ENCODE peak calls at places on chromosomes 12 and 14, in five cellular contexts. X is neuronal stem cell, L is trophoblast cell, V is H1, W is mesenchymal stem cell. F is an unnamed sample.

GRCh38 chr14:100072783-100073346 is 7.6 kb downstream of the EVL start:
- DNase-seq in W (no peak), L (peak; percentile 57), X (no peak), V (no peak), F (no peak)

GRCh38 chr14:43595373-43595772 is 911.7 kb downstream of the FSCB start:
- DNase-seq in W (no peak), V (no peak), X (no peak), L (no peak), F (no peak)

GRCh38 chr12:27616356-27617150 is 79.7 kb upstream of the REP15 start:
- DNase-seq in L (no peak), X (no peak), V (no peak), W (no peak), F (no peak)

GRCh38 chr12:38555620-38556596 is 239.3 kb downstream of the ALG10B start:
- DNase-seq in X (no peak), L (no peak), V (no peak), W (no peak), F (no peak)

GRCh38 chr14:58898655-58899316 is 261.0 kb downstream of the DACT1 start:
- DNase-seq in X (no peak), L (peak; percentile 82), W (peak; percentile 93), V (no peak), F (no peak)

GRCh38 chr14:24115451-24116110 is 832 bp upstream of the NRL start:
- DNase-seq in L (no peak), W (no peak), V (no peak), X (no peak), F (no peak)

GRCh38 chr12:92472198-92472597 is 230.6 kb upstream of the PLEKHG7 start:
- DNase-seq in W (peak; percentile 70), X (no peak), V (no peak), L (no peak), F (no peak)

GRCh38 chr14:24127673-24128072 is 2.8 kb upstream of the FITM1 start:
- DNase-seq in W (no peak), L (no peak), V (no peak), X (no peak), F (no peak)

GRCh38 chr12:100858658-100859057 is 64.1 kb downstream of the ANO4 start:
- DNase-seq in W (peak; percentile 8), X (no peak), V (no peak), L (peak; percentile 29), F (no peak)

GRCh38 chr12:82375201-82375600 is 16.9 kb downstream of the METTL25 start:
- DNase-seq in L (no peak), V (no peak), X (no peak), W (no peak), F (no peak)

GRCh38 chr12:34394211-34395055 is 372.1 kb downstream of the ALG10 start:
- DNase-seq in X (no peak), W (no peak), V (no peak), L (no peak), F (peak; percentile 7)

GRCh38 chr14:27050195-27050594 is 452.4 kb upstream of the NOVA1 start:
- DNase-seq in X (no peak), W (no peak), V (no peak), L (no peak), F (no peak)

GRCh38 chr14:67532998-67533753 is at the start of gene PLEKHH1:
- DNase-seq in L (peak; percentile 46), X (peak; percentile 61), V (peak; percentile 63), W (peak; percentile 74), F (peak; percentile 83)

GRCh38 chr12:68474467-68475204 is 136.1 kb upstream of the RAP1B start:
- DNase-seq in L (no peak), W (no peak), X (no peak), V (no peak), F (no peak)

GRCh38 chr12:29519585-29520182 is 22.2 kb upstream of the OVCH1 start:
- DNase-seq in L (peak; percentile 26), V (no peak), X (peak; percentile 11), W (peak; percentile 65), F (no peak)

GRCh38 chr14:23494223-23494622 is 24.7 kb downstream of the NGDN start:
- DNase-seq in V (no peak), W (no peak), X (peak; percentile 75), L (no peak), F (peak; percentile 75)

GRCh38 chr12:12449533-12450025 is 92.7 kb downstream of the BORCS5 start:
- DNase-seq in W (peak; percentile 77), L (peak; percentile 48), X (no peak), V (no peak), F (no peak)

GRCh38 chr12:34033628-34034296 is 11.5 kb downstream of the ALG10 start:
- DNase-seq in V (no peak), W (peak; percentile 40), X (no peak), L (no peak), F (no peak)

GRCh38 chr12:11269607-11270006 is at the start of gene PRB3:
- DNase-seq in W (no peak), V (no peak), X (no peak), L (no peak), F (no peak)

GRCh38 chr14:42378274-42378673 is 771.6 kb downstream of the LRFN5 start:
- DNase-seq in W (no peak), X (no peak), L (no peak), V (no peak), F (peak; percentile 35)

GRCh38 chr14:105486974-105487448 is 325 bp downstream of the CRIP1 start:
- DNase-seq in X (no peak), L (no peak), V (no peak), W (no peak), F (no peak)

GRCh38 chr14:73786632-73786941 is 65.0 kb upstream of the PTGR2 start:
- DNase-seq in V (no peak), X (no peak), L (no peak), W (peak; percentile 60), F (peak; percentile 58)

GRCh38 chr14:68589447-68590232 is 203.2 kb downstream of the ZFP36L1 start:
- DNase-seq in X (no peak), W (peak; percentile 97), L (peak; percentile 82), V (no peak), F (no peak)

GRCh38 chr14:81209187-81209836 is 11.4 kb downstream of the GTF2A1 start:
- DNase-seq in V (no peak), L (no peak), W (no peak), X (no peak), F (no peak)

GRCh38 chr12:115166698-115167315 is 482.8 kb upstream of the TBX3 start:
- DNase-seq in X (no peak), W (peak; percentile 48), L (no peak), V (no peak), F (no peak)

GRCh38 chr12:51827925-51828818 is 20.3 kb downstream of the FIGNL2 start:
- DNase-seq in V (no peak), W (no peak), L (no peak), X (no peak), F (no peak)

GRCh38 chr12:123379391-123379790 is 4.5 kb upstream of the KMT5A start:
- DNase-seq in L (no peak), V (no peak), X (no peak), W (no peak), F (no peak)

GRCh38 chr12:72995616-72996015 is 723.4 kb downstream of the TRHDE start:
- DNase-seq in X (no peak), V (no peak), W (no peak), L (no peak), F (no peak)

GRCh38 chr12:94230357-94230905 is 82.1 kb downstream of the PLXNC1 start:
- DNase-seq in W (peak; percentile 49), L (no peak), V (no peak), X (no peak), F (no peak)

GRCh38 chr12:47892819-47893218 is 12.0 kb downstream of the VDR start:
- DNase-seq in V (no peak), X (no peak), L (no peak), W (peak; percentile 21), F (no peak)

GRCh38 chr14:35851823-35852222 is 25.7 kb downstream of the BRMS1L start:
- DNase-seq in L (no peak), X (no peak), V (no peak), W (no peak), F (no peak)

GRCh38 chr12:8697476-8698131 is at the start of gene RIMKLB:
- DNase-seq in L (peak; percentile 68), W (peak; percentile 81), X (peak; percentile 85), V (no peak), F (peak; percentile 86)

GRCh38 chr12:8699714-8700113 is 1.9 kb downstream of the RIMKLB start:
- DNase-seq in V (no peak), L (no peak), W (no peak), X (no peak), F (no peak)

GRCh38 chr12:8698132-8698829 is 490 bp downstream of the RIMKLB start:
- DNase-seq in L (peak; percentile 27), W (peak; percentile 81), V (no peak), X (peak; percentile 71), F (peak; percentile 78)

GRCh38 chr12:8697120-8697475 is 693 bp upstream of the RIMKLB start:
- DNase-seq in X (no peak), W (peak; percentile 57), L (peak; percentile 50), V (no peak), F (peak; percentile 50)

DNA sequence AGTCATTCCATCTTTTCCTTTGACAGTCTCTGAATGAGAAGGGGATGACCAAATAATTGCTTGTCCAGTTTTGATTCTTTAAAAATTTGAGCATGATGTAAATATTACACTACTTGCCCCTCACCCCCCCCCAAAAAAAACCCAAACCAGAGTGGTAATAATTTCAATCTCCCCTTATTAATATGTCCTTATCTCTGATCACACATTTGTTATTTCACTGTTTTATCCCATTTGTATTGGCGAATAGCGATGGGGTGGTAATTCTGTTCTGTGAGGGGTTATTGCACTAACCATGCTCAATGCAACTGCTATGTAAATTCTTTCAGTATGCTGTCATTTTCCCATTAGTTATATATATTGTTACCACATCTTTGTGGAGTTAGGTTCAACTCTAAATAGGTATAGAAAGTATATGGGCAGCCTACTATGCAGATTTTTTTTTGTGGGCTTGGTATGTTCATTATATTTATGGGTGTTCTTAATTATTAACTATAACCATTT is 1.1 kb downstream of the RIMKLB start:
- DNase-seq in W (peak; percentile 60), L (no peak), V (no peak), X (no peak), F (no peak)
- H2BK12ac ChIP-seq in W (no peak overlapping the region), L (no peak overlapping the region), V (no peak overlapping the region), X (no peak overlapping the region), F (no peak overlapping the region)

GRCh38 chr14:70809238-70810214 is at the start of gene MAP3K9:
- DNase-seq in V (peak; percentile 98), W (peak; percentile 60), X (peak; percentile 97), L (peak; percentile 98), F (peak; percentile 100)
- H2BK12ac ChIP-seq in V (no peak within 1 kb of the TSS), W (no peak within 1 kb of the TSS), X (no peak within 1 kb of the TSS), L (peak within 1 kb of the TSS; percentile 5), F (no peak within 1 kb of the TSS)

DNA sequence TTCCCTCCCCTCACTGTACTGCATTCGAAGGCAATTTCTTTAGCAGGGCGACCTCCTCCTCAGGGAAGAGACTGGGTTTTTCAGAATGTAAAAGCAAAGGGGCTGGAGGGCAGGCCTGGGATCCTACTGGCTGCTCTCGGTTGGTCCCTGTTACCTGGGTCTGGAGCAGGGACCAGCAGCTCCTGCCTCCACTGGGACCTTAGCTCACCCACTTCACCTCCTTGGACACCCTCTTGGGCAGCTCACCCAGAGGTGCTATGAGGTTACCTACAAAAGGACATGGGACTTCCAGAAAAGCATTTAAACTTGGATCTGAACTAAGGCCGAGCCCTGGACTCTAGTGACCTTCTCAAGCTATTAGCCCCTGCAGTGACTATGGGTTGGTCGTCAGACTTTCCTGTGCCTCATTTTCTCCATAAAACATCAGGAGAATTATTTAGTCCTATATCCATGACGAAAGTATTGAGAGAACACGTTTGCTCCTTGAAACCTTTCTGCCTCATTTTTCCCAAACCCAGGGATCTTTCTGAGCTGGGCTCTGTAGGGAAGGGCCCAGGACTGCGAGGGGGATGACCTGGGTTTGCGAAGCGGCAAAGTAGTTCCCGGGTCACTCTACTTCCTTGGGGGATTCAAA is 65.0 kb downstream of the FBXL14 start:
- DNase-seq in V (no peak), X (no peak), L (no peak), W (no peak), F (peak; percentile 32)
- H2BK12ac ChIP-seq in V (no peak overlapping the region), X (peak overlapping the region; percentile 79), L (no peak overlapping the region), W (no peak overlapping the region), F (no peak overlapping the region)

GRCh38 chr12:41476499-41476898 is 288.4 kb downstream of the PDZRN4 start:
- DNase-seq in L (no peak), V (no peak), W (no peak), X (no peak), F (no peak)
- H2BK12ac ChIP-seq in L (no peak overlapping the region), V (no peak overlapping the region), W (no peak overlapping the region), X (no peak overlapping the region), F (no peak overlapping the region)

F was measured in H9.